ENCODE peak calls at places on chromosomes 5 and 9, in four cellular contexts. R is neural progenitor cell; S is CD4-positive, CD25-positive, alpha-beta regulatory T cell; N is CD4-positive, alpha-beta memory T cell. Z is an unnamed sample. For H3K27me3, the result is how much of the 10 kb centered on the place peaks cover.

GRCh38 chr9:99305820-99306811 is 84.0 kb downstream of the SEC61B start:
- DNase-seq in R (no peak), S (no peak), N (no peak), Z (no peak)

GRCh38 chr9:134663084-134663483 is 21.5 kb downstream of the COL5A1 start:
- DNase-seq in R (no peak), S (no peak), N (no peak), Z (no peak)

GRCh38 chr9:80605129-80605528 is 1033.4 kb downstream of the TLE4 start:
- DNase-seq in R (peak), S (no peak), N (no peak), Z (no peak)

GRCh38 chr9:112793213-112793810 is 42.8 kb downstream of the SNX30 start:
- DNase-seq in R (peak), S (peak), N (peak), Z (peak)

GRCh38 chr5:159824188-159825153 is 91.8 kb upstream of the ADRA1B start:
- DNase-seq in R (no peak), S (no peak), N (no peak), Z (no peak)

GRCh38 chr9:16032799-16033198 is 480.0 kb downstream of the CCDC171 start:
- DNase-seq in R (peak), S (no peak), N (no peak), Z (no peak)

GRCh38 chr9:112601646-112602045 is 115.0 kb downstream of the KIAA1958 start:
- DNase-seq in R (no peak), S (no peak), N (no peak), Z (no peak)

GRCh38 chr5:78649816-78650561 is 1.4 kb upstream of the LHFPL2 start:
- DNase-seq in R (peak), S (no peak), N (no peak), Z (no peak)

GRCh38 chr5:137622850-137623249 is 113.0 kb downstream of the KLHL3 start:
- DNase-seq in R (no peak), S (no peak), N (no peak), Z (no peak)

GRCh38 chr5:53109041-53109435 is 519 bp downstream of the MOCS2 start:
- DNase-seq in R (peak), S (no peak), N (no peak), Z (peak)

GRCh38 chr9:137316012-137316981 is 14.2 kb upstream of the NRARP start:
- DNase-seq in R (peak), S (no peak), N (no peak), Z (peak)

GRCh38 chr5:135553688-135554462 is 18.1 kb upstream of the NEUROG1 start:
- DNase-seq in R (peak), S (no peak), N (no peak), Z (peak)

GRCh38 chr5:135557034-135557838 is 21.5 kb upstream of the NEUROG1 start:
- DNase-seq in R (no peak), S (no peak), N (no peak), Z (no peak)

GRCh38 chr5:135551593-135552447 is 16.1 kb upstream of the NEUROG1 start:
- DNase-seq in R (peak), S (peak), N (peak), Z (peak)

GRCh38 chr5:135559342-135559741 is 19.4 kb downstream of the CXCL14 start:
- DNase-seq in R (no peak), S (no peak), N (no peak), Z (no peak)

DNA sequence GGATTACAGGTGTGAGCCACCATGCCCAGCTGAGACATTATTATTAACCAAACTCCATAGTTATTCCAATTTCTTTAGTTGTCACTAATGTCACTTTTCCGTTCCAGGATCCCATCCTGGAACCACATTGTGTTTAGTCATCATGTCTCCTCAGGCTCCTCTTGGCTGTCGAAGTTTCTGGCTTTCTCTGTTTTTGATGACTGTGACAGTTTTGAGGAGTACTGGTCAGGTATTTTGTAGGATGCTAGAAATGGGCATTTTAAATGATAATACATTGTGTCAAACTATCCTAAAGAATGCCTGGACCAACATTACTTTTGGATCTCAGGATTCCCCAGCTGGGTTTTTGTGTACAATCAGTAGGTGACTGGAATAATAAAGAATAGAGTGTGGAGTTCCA is 19.8 kb upstream of the NEUROG1 start:
- DNase-seq in R (no peak), S (no peak), N (no peak), Z (no peak)
- H3K27me3 ChIP-seq in R (half or more), S (under half), N (under half), Z (under half)

GRCh38 chr9:126684345-126684744 is 70.6 kb downstream of the LMX1B start:
- DNase-seq in R (no peak), S (no peak), N (no peak), Z (no peak)

GRCh38 chr9:126682113-126682810 is 68.5 kb downstream of the LMX1B start:
- DNase-seq in R (peak), S (no peak), N (no peak), Z (no peak)

GRCh38 chr9:126682928-126683697 is 69.4 kb downstream of the LMX1B start:
- DNase-seq in R (peak), S (no peak), N (no peak), Z (no peak)

GRCh38 chr9:126684965-126685465 is 71.3 kb downstream of the LMX1B start:
- DNase-seq in R (no peak), S (no peak), N (no peak), Z (no peak)

GRCh38 chr9:126683698-126684044 is 69.9 kb downstream of the LMX1B start:
- DNase-seq in R (no peak), S (no peak), N (no peak), Z (no peak)
- H3K27me3 ChIP-seq in R (half or more), S (under half), N (under half), Z (under half)

GRCh38 chr5:6221141-6221626 is 157.2 kb downstream of the MED10 start:
- DNase-seq in R (no peak), S (no peak), N (no peak), Z (no peak)

GRCh38 chr5:6222899-6223298 is 155.4 kb downstream of the MED10 start:
- DNase-seq in R (no peak), S (no peak), N (no peak), Z (no peak)

GRCh38 chr5:6220346-6221088 is 157.8 kb downstream of the MED10 start:
- DNase-seq in R (peak), S (no peak), N (no peak), Z (no peak)

GRCh38 chr5:6225121-6225607 is 153.2 kb downstream of the MED10 start:
- DNase-seq in R (no peak), S (no peak), N (no peak), Z (no peak)

GRCh38 chr5:6222121-6222520 is 156.2 kb downstream of the MED10 start:
- DNase-seq in R (no peak), S (no peak), N (no peak), Z (no peak)
- H3K27me3 ChIP-seq in R (under half), S (under half), N (under half), Z (under half)

GRCh38 chr9:70602364-70603019 is 188.0 kb upstream of the KLF9 start:
- DNase-seq in R (peak), S (peak), N (peak), Z (peak)
- H3K27me3 ChIP-seq in R (under half), S (under half), N (under half), Z (under half)

Z was measured in HAP-1.